ENCODE peak calls at places on chromosome 14, in ten cellular contexts. G is left ventricle myocardium inferior; U is colonic mucosa; K is lung microvascular endothelial cell; B is stimulated activated CD4-positive, alpha-beta T cell treated with anti-CD3 and anti-CD28 coated beads, Interleukin-12 subunit alpha, Interleukin-12 subunit beta, amount 100 ng/mL, for 48 hours; Y is activated effector memory CD4-positive, alpha-beta T cell treated with anti-CD3 and anti-CD28 coated beads, Interleukin-2, amount 50 U/mL, for 16 hours; H is CD8-positive, alpha-beta T cell; D is NCI-H748 treated with DMSO at 0.1 percent for 48 hours; V is SW480; Q is HCT116. W is an unnamed sample.

GRCh38 chr14:33799705-33800269 is 151.1 kb downstream of the EGLN3 start:
- DNase-seq in G (peak), U (no peak), K (peak), B (no peak), Y (no peak), H (no peak), D (no peak), V (no peak), Q (no peak), W (no peak)

GRCh38 chr14:29724991-29725390 is 202.7 kb downstream of the PRKD1 start:
- DNase-seq in G (no peak), U (no peak), K (peak), B (no peak), Y (no peak), H (no peak), D (peak), V (peak), Q (no peak), W (peak)

GRCh38 chr14:91996951-91997371 is 42.9 kb downstream of the TRIP11 start:
- DNase-seq in G (no peak), U (no peak), K (peak), B (no peak), Y (no peak), H (no peak), D (peak), V (peak), Q (peak), W (peak)

GRCh38 chr14:50773632-50774541 is 57.1 kb downstream of the NIN start:
- DNase-seq in G (no peak), U (peak), K (peak), B (no peak), Y (peak), H (peak), D (peak), V (peak), Q (no peak), W (peak)

GRCh38 chr14:75662966-75663365 is 1.9 kb downstream of the TTLL5 start:
- DNase-seq in G (no peak), U (no peak), K (peak), B (no peak), Y (no peak), H (no peak), D (no peak), V (no peak), Q (no peak), W (no peak)

GRCh38 chr14:43706901-43707300 is 800.2 kb downstream of the FSCB start:
- DNase-seq in G (no peak), U (no peak), K (no peak), B (no peak), Y (no peak), H (no peak), D (no peak), V (no peak), Q (no peak), W (no peak)

GRCh38 chr14:90273532-90273931 is 17.2 kb downstream of the PSMC1 start:
- DNase-seq in G (no peak), U (no peak), K (peak), B (no peak), Y (no peak), H (no peak), D (no peak), V (no peak), Q (no peak), W (no peak)

GRCh38 chr14:71113376-71113775 is 206.1 kb downstream of the PCNX1 start:
- DNase-seq in G (no peak), U (no peak), K (no peak), B (no peak), Y (no peak), H (no peak), D (no peak), V (no peak), Q (no peak), W (no peak)

GRCh38 chr14:104117341-104118005 is 20.9 kb upstream of the KIF26A start:
- DNase-seq in G (no peak), U (peak), K (no peak), B (no peak), Y (peak), H (no peak), D (no peak), V (no peak), Q (no peak), W (no peak)

GRCh38 chr14:94337274-94337673 is 14.1 kb upstream of the SERPINA6 start:
- DNase-seq in G (no peak), U (no peak), K (no peak), B (no peak), Y (no peak), H (no peak), D (no peak), V (no peak), Q (peak), W (no peak)

GRCh38 chr14:51444381-51445000 is 204.4 kb downstream of the TMX1 start:
- DNase-seq in G (no peak), U (no peak), K (no peak), B (no peak), Y (no peak), H (no peak), D (no peak), V (no peak), Q (no peak), W (peak)